ENCODE peak calls at places on chromosomes 6 and 20, in ten cellular contexts. Q is germinal center, M is lung microvascular endothelial cell, X is MG63, B is mesothelial cell of epicardium, Z is epithelial cell of esophagus, P is NCI-H1436 treated with DMSO at 0.1 percent for 48 hours, H is neural progenitor cell, C is KBM-7, S is ELF-1. R is an unnamed sample.

GRCh38 chr6:152299336-152299735 is 337.8 kb downstream of the SYNE1 start:
- DNase-seq in X (no peak), B (no peak), M (no peak), C (no peak), Z (no peak), S (no peak), P (no peak), Q (peak; percentile 15), H (no peak), R (peak; percentile 22)

GRCh38 chr6:167760979-167761793 is 65.5 kb upstream of the AFDN start:
- DNase-seq in P (no peak), H (no peak), C (no peak), Z (peak; percentile 13), Q (no peak), S (peak; percentile 85), M (peak; percentile 94), X (peak; percentile 59), B (no peak), R (no peak)

GRCh38 chr6:133410628-133411027 is 169.5 kb downstream of the EYA4 start:
- DNase-seq in X (no peak), H (peak; percentile 34), C (no peak), P (no peak), B (no peak), S (peak; percentile 92), M (no peak), Q (no peak), Z (no peak), R (peak; percentile 51)

GRCh38 chr6:137001287-137001976 is 43.3 kb downstream of the IL20RA start:
- DNase-seq in X (no peak), C (no peak), H (peak; percentile 20), B (no peak), S (peak; percentile 34), Z (peak; percentile 83), P (no peak), Q (no peak), M (peak; percentile 83), R (peak; percentile 56)

GRCh38 chr6:84623956-84624680 is 140.3 kb downstream of the TBX18 start:
- DNase-seq in H (no peak), Z (peak; percentile 75), P (no peak), Q (no peak), B (no peak), M (no peak), X (no peak), S (no peak), C (no peak), R (no peak)

GRCh38 chr20:50690979-50691584 is at the start of gene RIPOR3:
- DNase-seq in S (no peak), P (no peak), C (no peak), B (no peak), Q (no peak), Z (no peak), H (peak; percentile 59), M (no peak), X (no peak), R (peak; percentile 64)

GRCh38 chr6:106163446-106163965 is 77.4 kb downstream of the PRDM1 start:
- DNase-seq in S (peak; percentile 40), C (peak; percentile 59), H (peak; percentile 29), Q (peak; percentile 61), P (no peak), M (no peak), X (peak; percentile 88), B (no peak), Z (no peak), R (peak; percentile 50)

GRCh38 chr6:163711615-163712568 is 297.4 kb downstream of the QKI start:
- DNase-seq in C (peak; percentile 84), Q (peak; percentile 72), X (peak; percentile 23), Z (no peak), P (no peak), S (no peak), M (no peak), B (no peak), H (no peak), R (peak; percentile 36)

GRCh38 chr6:41066867-41067304 is 5.3 kb downstream of the OARD1 start:
- DNase-seq in Q (peak; percentile 36), Z (peak; percentile 86), P (no peak), M (peak; percentile 90), C (peak; percentile 72), B (peak; percentile 54), X (peak; percentile 21), S (peak; percentile 70), H (peak; percentile 75), R (peak; percentile 86)

GRCh38 chr20:4170621-4171537 is 155.5 kb upstream of the RNF24 start:
- DNase-seq in S (no peak), M (no peak), Q (no peak), B (no peak), C (no peak), P (no peak), Z (no peak), X (no peak), H (peak; percentile 55), R (no peak)

GRCh38 chr20:61537721-61538480 is 285.8 kb downstream of the CDH4 start:
- DNase-seq in P (no peak), Q (no peak), S (no peak), Z (no peak), M (no peak), B (no peak), C (no peak), X (no peak), H (peak; percentile 37), R (no peak)

GRCh38 chr6:20817806-20818320 is 283.6 kb downstream of the CDKAL1 start:
- DNase-seq in M (no peak), Q (no peak), C (no peak), S (no peak), Z (peak; percentile 41), P (no peak), X (no peak), B (no peak), H (no peak), R (peak; percentile 20)

GRCh38 chr6:150766201-150766997 is 99.1 kb upstream of the MTHFD1L start:
- DNase-seq in M (peak; percentile 55), X (peak; percentile 6), P (no peak), Z (no peak), C (no peak), H (peak; percentile 38), S (no peak), B (no peak), Q (no peak), R (no peak)

GRCh38 chr6:14537061-14537460 is 419.5 kb downstream of the CD83 start:
- DNase-seq in P (no peak), H (no peak), M (no peak), Z (peak; percentile 59), B (no peak), X (no peak), C (no peak), S (no peak), Q (no peak), R (no peak)

GRCh38 chr6:148840256-148840655 is 93.4 kb downstream of the UST start:
- DNase-seq in H (no peak), X (no peak), S (no peak), B (no peak), M (no peak), P (no peak), Z (peak; percentile 37), C (no peak), Q (no peak), R (no peak)

GRCh38 chr6:138577151-138577915 is 78.0 kb upstream of the NHSL1 start:
- DNase-seq in H (peak; percentile 38), X (no peak), C (peak; percentile 87), Q (no peak), Z (no peak), P (peak; percentile 48), M (peak; percentile 23), B (no peak), S (peak; percentile 65), R (no peak)

GRCh38 chr6:132867055-132867454 is 52.7 kb downstream of the RPS12 start:
- DNase-seq in Q (no peak), H (peak; percentile 38), B (no peak), X (no peak), Z (no peak), P (no peak), C (no peak), S (no peak), M (peak; percentile 33), R (peak; percentile 51)

GRCh38 chr20:51185277-51185676 is 162.4 kb upstream of the KCNG1 start:
- DNase-seq in B (no peak), X (no peak), M (no peak), P (no peak), C (no peak), Q (no peak), H (no peak), S (no peak), Z (no peak), R (no peak)

GRCh38 chr6:154386848-154387717 is 30.5 kb upstream of the IPCEF1 start:
- DNase-seq in M (peak; percentile 23), Z (peak; percentile 82), B (no peak), H (no peak), C (no peak), Q (no peak), P (no peak), S (no peak), X (no peak), R (no peak)

GRCh38 chr6:161498359-161498758 is 224.5 kb upstream of the AGPAT4 start:
- DNase-seq in Q (no peak), X (peak; percentile 52), Z (peak; percentile 75), P (peak; percentile 69), S (peak; percentile 90), M (peak; percentile 63), H (peak; percentile 84), C (peak; percentile 1), B (no peak), R (peak; percentile 85)

GRCh38 chr6:166615059-166615770 is 11.8 kb downstream of the RPS6KA2 start:
- DNase-seq in B (no peak), C (no peak), S (no peak), X (no peak), P (no peak), Z (peak; percentile 44), M (peak; percentile 94), H (no peak), Q (no peak), R (no peak)

GRCh38 chr6:47057830-47058540 is 15.9 kb upstream of the ADGRF1 start:
- DNase-seq in M (no peak), Q (no peak), H (no peak), X (peak; percentile 15), P (no peak), C (no peak), B (no peak), S (no peak), Z (peak; percentile 92), R (no peak)

GRCh38 chr6:33343953-33344611 is 26.5 kb upstream of the ZBTB22 start:
- DNase-seq in Z (no peak), S (no peak), M (peak; percentile 17), X (no peak), B (no peak), C (peak; percentile 42), H (no peak), Q (peak; percentile 74), P (no peak), R (no peak)

GRCh38 chr6:12977206-12977605 is 260.6 kb downstream of the PHACTR1 start:
- DNase-seq in H (no peak), X (no peak), Z (no peak), P (no peak), M (no peak), C (no peak), Q (no peak), S (no peak), B (no peak), R (no peak)

GRCh38 chr20:47040506-47041125 is 146.0 kb downstream of the EYA2 start:
- DNase-seq in M (no peak), S (no peak), B (no peak), Q (no peak), C (no peak), H (no peak), X (no peak), P (no peak), Z (no peak), R (no peak)

GRCh38 chr6:90646936-90647335 is 60.1 kb upstream of the MAP3K7 start:
- DNase-seq in M (no peak), C (no peak), S (no peak), P (no peak), Z (peak; percentile 55), Q (no peak), H (no peak), B (no peak), X (no peak), R (no peak)

GRCh38 chr20:9939231-9939630 is 95.6 kb upstream of the ANKEF1 start:
- DNase-seq in C (no peak), S (no peak), B (no peak), P (no peak), Z (no peak), Q (no peak), H (no peak), X (no peak), M (no peak), R (no peak)

GRCh38 chr6:22008248-22008836 is 288.5 kb downstream of the PRL start:
- DNase-seq in Q (no peak), B (no peak), C (no peak), M (no peak), H (no peak), X (no peak), P (no peak), S (no peak), Z (peak; percentile 17), R (no peak)